ENCODE peak calls at places on chromosomes 12 and 14, in eight cellular contexts. O is DMS79, Z is NCI-H1092, Y is AG20443, P is D721Med, S is upper lobe of right lung, K is mucosa of gallbladder, A is NCI-H460. Q is an unnamed sample.

GRCh38 chr12:108616941-108617858 is 16.5 kb downstream of the SELPLG start:
- DNase-seq in O (no peak), Z (no peak), Y (no peak), P (no peak), S (peak; percentile 68), K (no peak), A (no peak), Q (no peak)

GRCh38 chr12:84397279-84397678 is 515.3 kb downstream of the SLC6A15 start:
- DNase-seq in O (no peak), Z (no peak), Y (peak; percentile 6), P (no peak), S (no peak), K (no peak), A (peak; percentile 12), Q (peak; percentile 37)

GRCh38 chr14:49999216-49999761 is 106.4 kb downstream of the ARF6 start:
- DNase-seq in O (no peak), Z (no peak), Y (peak; percentile 83), P (no peak), S (peak; percentile 83), K (peak; percentile 82), A (peak; percentile 51), Q (peak; percentile 95)

GRCh38 chr14:77011226-77011762 is 17.2 kb downstream of the IRF2BPL start:
- DNase-seq in O (no peak), Z (no peak), Y (no peak), P (no peak), S (no peak), K (no peak), A (no peak), Q (no peak)

GRCh38 chr14:50059773-50060629 is 56.4 kb downstream of the VCPKMT start:
- DNase-seq in O (no peak), Z (peak; percentile 24), Y (no peak), P (no peak), S (peak; percentile 48), K (no peak), A (no peak), Q (no peak)

GRCh38 chr12:45415393-45415817 is 199.5 kb downstream of the ANO6 start:
- DNase-seq in O (no peak), Z (no peak), Y (peak; percentile 93), P (no peak), S (no peak), K (peak; percentile 18), A (peak; percentile 93), Q (peak; percentile 100)

GRCh38 chr14:101477648-101478047 is 83.6 kb upstream of the DIO3 start:
- DNase-seq in O (no peak), Z (no peak), Y (no peak), P (no peak), S (no peak), K (no peak), A (no peak), Q (peak; percentile 57)

GRCh38 chr12:90959538-90960139 is 4.7 kb upstream of the CCER1 start:
- DNase-seq in O (no peak), Z (peak; percentile 26), Y (peak; percentile 52), P (no peak), S (no peak), K (no peak), A (peak; percentile 48), Q (peak; percentile 75)

GRCh38 chr12:49017764-49018281 is 753 bp downstream of the PRKAG1 start:
- DNase-seq in O (no peak), Z (no peak), Y (peak; percentile 61), P (peak; percentile 10), S (no peak), K (no peak), A (no peak), Q (peak; percentile 78)

GRCh38 chr12:129959889-129960288 is 56.1 kb upstream of the TMEM132D start:
- DNase-seq in O (no peak), Z (no peak), Y (no peak), P (no peak), S (no peak), K (no peak), A (no peak), Q (no peak)

Q was measured in GM23248.